ENCODE peak calls at places on chromosomes 3 and 15, in eight cellular contexts. One of them, this sample, is unnamed.

GRCh38 chr3:134483195-134483890 is 2.4 kb downstream of the ANAPC13 start:
- DNase-seq in A673: no peak
- DNase-seq in SK-MEL-5: no peak
- DNase-seq in IMR-90: peak
- DNase-seq in NCI-H1092 treated with DMSO at 0.1 percent for 48 hours: no peak
- DNase-seq in activated T-helper 1 cell treated with anti-CD3 and anti-CD28 coated beads, Interleukin-2, amount 50 U/mL, for 16 hours: no peak
- DNase-seq in progenitor cell of endocrine pancreas: no peak
- DNase-seq in stomach: no peak
- DNase-seq in this sample: no peak

GRCh38 chr3:126478581-126479310 is 3.1 kb upstream of the ZXDC start:
- DNase-seq in A673: no peak
- DNase-seq in SK-MEL-5: no peak
- DNase-seq in IMR-90: no peak
- DNase-seq in NCI-H1092 treated with DMSO at 0.1 percent for 48 hours: no peak
- DNase-seq in activated T-helper 1 cell treated with anti-CD3 and anti-CD28 coated beads, Interleukin-2, amount 50 U/mL, for 16 hours: no peak
- DNase-seq in progenitor cell of endocrine pancreas: no peak
- DNase-seq in stomach: no peak
- DNase-seq in this sample: no peak

GRCh38 chr15:79184465-79184892 is 93.9 kb upstream of the RASGRF1 start:
- DNase-seq in A673: peak
- DNase-seq in SK-MEL-5: peak
- DNase-seq in IMR-90: peak
- DNase-seq in NCI-H1092 treated with DMSO at 0.1 percent for 48 hours: peak
- DNase-seq in activated T-helper 1 cell treated with anti-CD3 and anti-CD28 coated beads, Interleukin-2, amount 50 U/mL, for 16 hours: peak
- DNase-seq in progenitor cell of endocrine pancreas: peak
- DNase-seq in stomach: peak
- DNase-seq in this sample: peak

GRCh38 chr3:183907176-183907575 is 22.5 kb upstream of the PARL start:
- DNase-seq in A673: no peak
- DNase-seq in SK-MEL-5: no peak
- DNase-seq in IMR-90: no peak
- DNase-seq in NCI-H1092 treated with DMSO at 0.1 percent for 48 hours: no peak
- DNase-seq in activated T-helper 1 cell treated with anti-CD3 and anti-CD28 coated beads, Interleukin-2, amount 50 U/mL, for 16 hours: no peak
- DNase-seq in progenitor cell of endocrine pancreas: no peak
- DNase-seq in stomach: no peak
- DNase-seq in this sample: no peak

GRCh38 chr15:85603703-85604102 is 191.0 kb downstream of the KLHL25 start:
- DNase-seq in A673: no peak
- DNase-seq in SK-MEL-5: no peak
- DNase-seq in IMR-90: no peak
- DNase-seq in NCI-H1092 treated with DMSO at 0.1 percent for 48 hours: no peak
- DNase-seq in activated T-helper 1 cell treated with anti-CD3 and anti-CD28 coated beads, Interleukin-2, amount 50 U/mL, for 16 hours: no peak
- DNase-seq in progenitor cell of endocrine pancreas: no peak
- DNase-seq in stomach: no peak
- DNase-seq in this sample: no peak

GRCh38 chr15:63827113-63827512 is 6.6 kb downstream of the HERC1 start:
- DNase-seq in A673: no peak
- DNase-seq in SK-MEL-5: no peak
- DNase-seq in IMR-90: no peak
- DNase-seq in NCI-H1092 treated with DMSO at 0.1 percent for 48 hours: no peak
- DNase-seq in activated T-helper 1 cell treated with anti-CD3 and anti-CD28 coated beads, Interleukin-2, amount 50 U/mL, for 16 hours: no peak
- DNase-seq in progenitor cell of endocrine pancreas: no peak
- DNase-seq in stomach: no peak
- DNase-seq in this sample: no peak

GRCh38 chr3:133965033-133965570 is 64.6 kb downstream of the SLCO2A1 start:
- DNase-seq in A673: peak
- DNase-seq in SK-MEL-5: no peak
- DNase-seq in IMR-90: peak
- DNase-seq in NCI-H1092 treated with DMSO at 0.1 percent for 48 hours: peak
- DNase-seq in activated T-helper 1 cell treated with anti-CD3 and anti-CD28 coated beads, Interleukin-2, amount 50 U/mL, for 16 hours: no peak
- DNase-seq in progenitor cell of endocrine pancreas: no peak
- DNase-seq in stomach: no peak
- DNase-seq in this sample: no peak

GRCh38 chr3:107285197-107285596 is 92.0 kb upstream of the CCDC54 start:
- DNase-seq in A673: no peak
- DNase-seq in SK-MEL-5: no peak
- DNase-seq in IMR-90: peak
- DNase-seq in NCI-H1092 treated with DMSO at 0.1 percent for 48 hours: no peak
- DNase-seq in activated T-helper 1 cell treated with anti-CD3 and anti-CD28 coated beads, Interleukin-2, amount 50 U/mL, for 16 hours: no peak
- DNase-seq in progenitor cell of endocrine pancreas: no peak
- DNase-seq in stomach: no peak
- DNase-seq in this sample: peak

GRCh38 chr3:74347563-74348268 is 266.7 kb downstream of the CNTN3 start:
- DNase-seq in A673: no peak
- DNase-seq in SK-MEL-5: no peak
- DNase-seq in IMR-90: no peak
- DNase-seq in NCI-H1092 treated with DMSO at 0.1 percent for 48 hours: no peak
- DNase-seq in activated T-helper 1 cell treated with anti-CD3 and anti-CD28 coated beads, Interleukin-2, amount 50 U/mL, for 16 hours: no peak
- DNase-seq in progenitor cell of endocrine pancreas: no peak
- DNase-seq in stomach: no peak
- DNase-seq in this sample: no peak

GRCh38 chr3:179229177-179229576 is 21.7 kb downstream of the KCNMB3 start:
- DNase-seq in A673: no peak
- DNase-seq in SK-MEL-5: no peak
- DNase-seq in IMR-90: no peak
- DNase-seq in NCI-H1092 treated with DMSO at 0.1 percent for 48 hours: no peak
- DNase-seq in activated T-helper 1 cell treated with anti-CD3 and anti-CD28 coated beads, Interleukin-2, amount 50 U/mL, for 16 hours: no peak
- DNase-seq in progenitor cell of endocrine pancreas: no peak
- DNase-seq in stomach: no peak
- DNase-seq in this sample: no peak

GRCh38 chr3:105811518-105812193 is 57.2 kb downstream of the CBLB start:
- DNase-seq in A673: no peak
- DNase-seq in SK-MEL-5: no peak
- DNase-seq in IMR-90: no peak
- DNase-seq in NCI-H1092 treated with DMSO at 0.1 percent for 48 hours: no peak
- DNase-seq in activated T-helper 1 cell treated with anti-CD3 and anti-CD28 coated beads, Interleukin-2, amount 50 U/mL, for 16 hours: no peak
- DNase-seq in progenitor cell of endocrine pancreas: no peak
- DNase-seq in stomach: no peak
- DNase-seq in this sample: no peak

GRCh38 chr3:89145995-89146394 is 38.6 kb downstream of the EPHA3 start:
- DNase-seq in A673: peak
- DNase-seq in SK-MEL-5: no peak
- DNase-seq in IMR-90: peak
- DNase-seq in NCI-H1092 treated with DMSO at 0.1 percent for 48 hours: no peak
- DNase-seq in activated T-helper 1 cell treated with anti-CD3 and anti-CD28 coated beads, Interleukin-2, amount 50 U/mL, for 16 hours: no peak
- DNase-seq in progenitor cell of endocrine pancreas: no peak
- DNase-seq in stomach: no peak
- DNase-seq in this sample: no peak

GRCh38 chr15:59222906-59223579 is 16.4 kb downstream of the LDHAL6B start:
- DNase-seq in A673: no peak
- DNase-seq in SK-MEL-5: no peak
- DNase-seq in IMR-90: no peak
- DNase-seq in NCI-H1092 treated with DMSO at 0.1 percent for 48 hours: no peak
- DNase-seq in activated T-helper 1 cell treated with anti-CD3 and anti-CD28 coated beads, Interleukin-2, amount 50 U/mL, for 16 hours: no peak
- DNase-seq in progenitor cell of endocrine pancreas: no peak
- DNase-seq in stomach: no peak
- DNase-seq in this sample: no peak

GRCh38 chr3:41369838-41370237 is 170.5 kb downstream of the CTNNB1 start:
- DNase-seq in A673: peak
- DNase-seq in SK-MEL-5: no peak
- DNase-seq in IMR-90: no peak
- DNase-seq in NCI-H1092 treated with DMSO at 0.1 percent for 48 hours: peak
- DNase-seq in activated T-helper 1 cell treated with anti-CD3 and anti-CD28 coated beads, Interleukin-2, amount 50 U/mL, for 16 hours: no peak
- DNase-seq in progenitor cell of endocrine pancreas: no peak
- DNase-seq in stomach: no peak
- DNase-seq in this sample: no peak

GRCh38 chr3:140164922-140165590 is 230.1 kb downstream of the CLSTN2 start:
- DNase-seq in A673: peak
- DNase-seq in SK-MEL-5: no peak
- DNase-seq in IMR-90: no peak
- DNase-seq in NCI-H1092 treated with DMSO at 0.1 percent for 48 hours: no peak
- DNase-seq in activated T-helper 1 cell treated with anti-CD3 and anti-CD28 coated beads, Interleukin-2, amount 50 U/mL, for 16 hours: no peak
- DNase-seq in progenitor cell of endocrine pancreas: no peak
- DNase-seq in stomach: no peak
- DNase-seq in this sample: no peak

GRCh38 chr15:58877999-58878825 is 55.3 kb downstream of the SLTM start:
- DNase-seq in A673: no peak
- DNase-seq in SK-MEL-5: no peak
- DNase-seq in IMR-90: no peak
- DNase-seq in NCI-H1092 treated with DMSO at 0.1 percent for 48 hours: no peak
- DNase-seq in activated T-helper 1 cell treated with anti-CD3 and anti-CD28 coated beads, Interleukin-2, amount 50 U/mL, for 16 hours: no peak
- DNase-seq in progenitor cell of endocrine pancreas: no peak
- DNase-seq in stomach: no peak
- DNase-seq in this sample: no peak

GRCh38 chr3:138331143-138331894 is 1.7 kb upstream of the NME9 start:
- DNase-seq in A673: peak
- DNase-seq in SK-MEL-5: peak
- DNase-seq in IMR-90: peak
- DNase-seq in NCI-H1092 treated with DMSO at 0.1 percent for 48 hours: no peak
- DNase-seq in activated T-helper 1 cell treated with anti-CD3 and anti-CD28 coated beads, Interleukin-2, amount 50 U/mL, for 16 hours: no peak
- DNase-seq in progenitor cell of endocrine pancreas: no peak
- DNase-seq in stomach: no peak
- DNase-seq in this sample: no peak

GRCh38 chr3:37491343-37491742 is 317.0 kb upstream of the LRRFIP2 start:
- DNase-seq in A673: no peak
- DNase-seq in SK-MEL-5: no peak
- DNase-seq in IMR-90: no peak
- DNase-seq in NCI-H1092 treated with DMSO at 0.1 percent for 48 hours: no peak
- DNase-seq in activated T-helper 1 cell treated with anti-CD3 and anti-CD28 coated beads, Interleukin-2, amount 50 U/mL, for 16 hours: no peak
- DNase-seq in progenitor cell of endocrine pancreas: no peak
- DNase-seq in stomach: no peak
- DNase-seq in this sample: no peak

GRCh38 chr3:52393131-52393807 is 51.6 kb downstream of the SEMA3G start:
- DNase-seq in A673: no peak
- DNase-seq in SK-MEL-5: no peak
- DNase-seq in IMR-90: no peak
- DNase-seq in NCI-H1092 treated with DMSO at 0.1 percent for 48 hours: no peak
- DNase-seq in activated T-helper 1 cell treated with anti-CD3 and anti-CD28 coated beads, Interleukin-2, amount 50 U/mL, for 16 hours: no peak
- DNase-seq in progenitor cell of endocrine pancreas: no peak
- DNase-seq in stomach: no peak
- DNase-seq in this sample: no peak

GRCh38 chr3:52302426-52303185 is 13.5 kb upstream of the DNAH1 start:
- DNase-seq in A673: no peak
- DNase-seq in SK-MEL-5: no peak
- DNase-seq in IMR-90: no peak
- DNase-seq in NCI-H1092 treated with DMSO at 0.1 percent for 48 hours: no peak
- DNase-seq in activated T-helper 1 cell treated with anti-CD3 and anti-CD28 coated beads, Interleukin-2, amount 50 U/mL, for 16 hours: no peak
- DNase-seq in progenitor cell of endocrine pancreas: no peak
- DNase-seq in stomach: no peak
- DNase-seq in this sample: no peak